ENCODE peak calls at places on chromosomes 3 and 15, in four cellular contexts. One of them, this sample, is unnamed.

GRCh38 chr3:112633757-112634156 is 7.2 kb downstream of the CCDC80 start:
- DNase-seq in adrenal gland: no peak
- DNase-seq in PC-3: peak
- DNase-seq in endothelial cell: no peak
- DNase-seq in this sample: no peak

GRCh38 chr3:158565076-158565475 is 5.9 kb upstream of the MLF1 start:
- DNase-seq in PC-3: no peak
- DNase-seq in adrenal gland: no peak
- DNase-seq in endothelial cell: no peak
- DNase-seq in this sample: no peak

GRCh38 chr15:70100495-70101331 is 3.0 kb upstream of the TLE3 start:
- DNase-seq in adrenal gland: peak
- DNase-seq in PC-3: peak
- DNase-seq in endothelial cell: peak
- DNase-seq in this sample: peak

GRCh38 chr3:24088782-24089181 is 143.7 kb downstream of the NR1D2 start:
- DNase-seq in endothelial cell: no peak
- DNase-seq in adrenal gland: no peak
- DNase-seq in PC-3: peak
- DNase-seq in this sample: no peak

GRCh38 chr3:153348457-153349137 is 186.6 kb downstream of the RAP2B start:
- DNase-seq in endothelial cell: no peak
- DNase-seq in PC-3: peak
- DNase-seq in adrenal gland: no peak
- DNase-seq in this sample: no peak

GRCh38 chr15:59255647-59256380 is 49.2 kb downstream of the LDHAL6B start:
- DNase-seq in PC-3: peak
- DNase-seq in endothelial cell: no peak
- DNase-seq in adrenal gland: no peak
- DNase-seq in this sample: peak

GRCh38 chr3:33096103-33096868 is 660 bp downstream of the GLB1 start:
- DNase-seq in PC-3: peak
- DNase-seq in adrenal gland: peak
- DNase-seq in endothelial cell: peak
- DNase-seq in this sample: peak

GRCh38 chr3:88195951-88196434 is 46.2 kb downstream of the C3orf38 start:
- DNase-seq in PC-3: no peak
- DNase-seq in endothelial cell: no peak
- DNase-seq in adrenal gland: no peak
- DNase-seq in this sample: peak

GRCh38 chr15:60006203-60006782 is 2.2 kb downstream of the FOXB1 start:
- DNase-seq in PC-3: peak
- DNase-seq in adrenal gland: no peak
- DNase-seq in endothelial cell: peak
- DNase-seq in this sample: peak

GRCh38 chr3:187264051-187264450 is 27.5 kb downstream of the MASP1 start:
- DNase-seq in adrenal gland: no peak
- DNase-seq in endothelial cell: no peak
- DNase-seq in PC-3: peak
- DNase-seq in this sample: no peak

GRCh38 chr3:95609411-95609810 is 1205.0 kb upstream of the EPHA6 start:
- DNase-seq in adrenal gland: no peak
- DNase-seq in endothelial cell: no peak
- DNase-seq in PC-3: no peak
- DNase-seq in this sample: no peak

GRCh38 chr3:165513715-165514711 is 317.8 kb upstream of the SLITRK3 start:
- DNase-seq in PC-3: no peak
- DNase-seq in endothelial cell: no peak
- DNase-seq in adrenal gland: no peak
- DNase-seq in this sample: no peak

GRCh38 chr3:133130168-133130567 is 92.0 kb downstream of the TMEM108 start:
- DNase-seq in endothelial cell: no peak
- DNase-seq in adrenal gland: peak
- DNase-seq in PC-3: no peak
- DNase-seq in this sample: no peak

GRCh38 chr15:69848551-69849231 is 249.0 kb downstream of the TLE3 start:
- DNase-seq in endothelial cell: no peak
- DNase-seq in adrenal gland: no peak
- DNase-seq in PC-3: peak
- DNase-seq in this sample: no peak

GRCh38 chr15:31435891-31436628 is 109.4 kb downstream of the KLF13 start:
- DNase-seq in PC-3: peak
- DNase-seq in adrenal gland: no peak
- DNase-seq in endothelial cell: no peak
- DNase-seq in this sample: peak

GRCh38 chr3:183310936-183311335 is 57.9 kb downstream of the B3GNT5 start:
- DNase-seq in endothelial cell: no peak
- DNase-seq in PC-3: no peak
- DNase-seq in adrenal gland: no peak
- DNase-seq in this sample: no peak

GRCh38 chr15:75231836-75232235 is 26.3 kb upstream of the GOLGA6C start:
- DNase-seq in endothelial cell: no peak
- DNase-seq in PC-3: no peak
- DNase-seq in adrenal gland: peak
- DNase-seq in this sample: no peak

GRCh38 chr3:114746502-114746901 is 400.6 kb downstream of the ZBTB20 start:
- DNase-seq in PC-3: no peak
- DNase-seq in adrenal gland: no peak
- DNase-seq in endothelial cell: no peak
- DNase-seq in this sample: no peak

GRCh38 chr3:126541628-126542339 is 16.9 kb downstream of the C3orf22 start:
- DNase-seq in PC-3: no peak
- DNase-seq in adrenal gland: peak
- DNase-seq in endothelial cell: no peak
- DNase-seq in this sample: no peak

GRCh38 chr3:135927170-135927569 is 38.4 kb upstream of the PPP2R3A start:
- DNase-seq in endothelial cell: no peak
- DNase-seq in PC-3: peak
- DNase-seq in adrenal gland: no peak
- DNase-seq in this sample: no peak

GRCh38 chr3:83559082-83559481 is 1399.7 kb upstream of the CADM2 start:
- DNase-seq in adrenal gland: no peak
- DNase-seq in PC-3: no peak
- DNase-seq in endothelial cell: no peak
- DNase-seq in this sample: no peak

GRCh38 chr3:187198490-187198889 is 1.2 kb downstream of the RTP1 start:
- DNase-seq in PC-3: no peak
- DNase-seq in adrenal gland: no peak
- DNase-seq in endothelial cell: no peak
- DNase-seq in this sample: no peak

GRCh38 chr3:24494616-24495333 is at the start of gene THRB:
- DNase-seq in PC-3: peak
- DNase-seq in adrenal gland: peak
- DNase-seq in endothelial cell: peak
- DNase-seq in this sample: peak

GRCh38 chr3:46710229-46710628 is 7.4 kb downstream of the PRSS50 start:
- DNase-seq in adrenal gland: no peak
- DNase-seq in endothelial cell: no peak
- DNase-seq in PC-3: no peak
- DNase-seq in this sample: no peak

GRCh38 chr3:121431717-121432517 is 113.9 kb downstream of the POLQ start:
- DNase-seq in adrenal gland: no peak
- DNase-seq in PC-3: peak
- DNase-seq in endothelial cell: no peak
- DNase-seq in this sample: peak

GRCh38 chr15:69232144-69232543 is 66.6 kb upstream of the PAQR5 start:
- DNase-seq in adrenal gland: no peak
- DNase-seq in endothelial cell: no peak
- DNase-seq in PC-3: peak
- DNase-seq in this sample: no peak

GRCh38 chr3:58577269-58577821 is at the start of gene FAM107A:
- DNase-seq in PC-3: peak
- DNase-seq in adrenal gland: peak
- DNase-seq in endothelial cell: peak
- DNase-seq in this sample: no peak

GRCh38 chr3:151838574-151839312 is 24.8 kb downstream of the AADAC start:
- DNase-seq in adrenal gland: peak
- DNase-seq in PC-3: peak
- DNase-seq in endothelial cell: peak
- DNase-seq in this sample: peak

GRCh38 chr3:60178931-60179653 is 1072.2 kb downstream of the FHIT start:
- DNase-seq in PC-3: no peak
- DNase-seq in adrenal gland: no peak
- DNase-seq in endothelial cell: no peak
- DNase-seq in this sample: no peak

GRCh38 chr3:24263069-24263668 is 231.5 kb downstream of the THRB start:
- DNase-seq in PC-3: no peak
- DNase-seq in adrenal gland: no peak
- DNase-seq in endothelial cell: no peak
- DNase-seq in this sample: no peak

GRCh38 chr3:80767599-80767998 is 993.8 kb downstream of the GBE1 start:
- DNase-seq in adrenal gland: no peak
- DNase-seq in endothelial cell: no peak
- DNase-seq in PC-3: peak
- DNase-seq in this sample: no peak

GRCh38 chr3:129320825-129321487 is 42.3 kb downstream of the HMCES start:
- DNase-seq in endothelial cell: no peak
- DNase-seq in PC-3: no peak
- DNase-seq in adrenal gland: no peak
- DNase-seq in this sample: no peak

GRCh38 chr3:1251282-1252060 is 158.6 kb downstream of the CNTN6 start:
- DNase-seq in PC-3: no peak
- DNase-seq in adrenal gland: peak
- DNase-seq in endothelial cell: no peak
- DNase-seq in this sample: no peak
- TF ChIP-seq CTCF in PC-3: no peak
- TF ChIP-seq CTCF in adrenal gland: peak
- TF ChIP-seq CTCF in endothelial cell: no peak
- TF ChIP-seq CTCF in this sample: no peak

GRCh38 chr3:184807549-184807948 is 4.4 kb upstream of the VPS8 start:
- DNase-seq in endothelial cell: no peak
- DNase-seq in adrenal gland: no peak
- DNase-seq in PC-3: peak
- DNase-seq in this sample: no peak

GRCh38 chr3:184811034-184811433 is 932 bp upstream of the VPS8 start:
- DNase-seq in endothelial cell: no peak
- DNase-seq in adrenal gland: no peak
- DNase-seq in PC-3: no peak
- DNase-seq in this sample: peak

GRCh38 chr3:184806567-184807271 is 5.2 kb upstream of the VPS8 start:
- DNase-seq in adrenal gland: no peak
- DNase-seq in PC-3: peak
- DNase-seq in endothelial cell: no peak
- DNase-seq in this sample: no peak

GRCh38 chr3:184805351-184806038 is 6.5 kb upstream of the VPS8 start:
- DNase-seq in endothelial cell: no peak
- DNase-seq in adrenal gland: no peak
- DNase-seq in PC-3: no peak
- DNase-seq in this sample: no peak

GRCh38 chr3:184808021-184808420 is 3.9 kb upstream of the VPS8 start:
- DNase-seq in PC-3: no peak
- DNase-seq in endothelial cell: no peak
- DNase-seq in adrenal gland: no peak
- DNase-seq in this sample: peak
- TF ChIP-seq CTCF in PC-3: peak
- TF ChIP-seq CTCF in endothelial cell: no peak
- TF ChIP-seq CTCF in adrenal gland: no peak
- TF ChIP-seq CTCF in this sample: peak

GRCh38 chr15:32998979-32999677 is 195.4 kb downstream of the FMN1 start:
- DNase-seq in adrenal gland: no peak
- DNase-seq in endothelial cell: no peak
- DNase-seq in PC-3: no peak
- DNase-seq in this sample: no peak

GRCh38 chr15:32991544-32992192 is 202.8 kb downstream of the FMN1 start:
- DNase-seq in adrenal gland: no peak
- DNase-seq in endothelial cell: no peak
- DNase-seq in PC-3: no peak
- DNase-seq in this sample: no peak

GRCh38 chr15:32993285-32993684 is 201.2 kb downstream of the FMN1 start:
- DNase-seq in adrenal gland: no peak
- DNase-seq in PC-3: peak
- DNase-seq in endothelial cell: no peak
- DNase-seq in this sample: no peak

GRCh38 chr15:32998182-32998581 is 196.3 kb downstream of the FMN1 start:
- DNase-seq in PC-3: no peak
- DNase-seq in endothelial cell: no peak
- DNase-seq in adrenal gland: no peak
- DNase-seq in this sample: no peak

DNA sequence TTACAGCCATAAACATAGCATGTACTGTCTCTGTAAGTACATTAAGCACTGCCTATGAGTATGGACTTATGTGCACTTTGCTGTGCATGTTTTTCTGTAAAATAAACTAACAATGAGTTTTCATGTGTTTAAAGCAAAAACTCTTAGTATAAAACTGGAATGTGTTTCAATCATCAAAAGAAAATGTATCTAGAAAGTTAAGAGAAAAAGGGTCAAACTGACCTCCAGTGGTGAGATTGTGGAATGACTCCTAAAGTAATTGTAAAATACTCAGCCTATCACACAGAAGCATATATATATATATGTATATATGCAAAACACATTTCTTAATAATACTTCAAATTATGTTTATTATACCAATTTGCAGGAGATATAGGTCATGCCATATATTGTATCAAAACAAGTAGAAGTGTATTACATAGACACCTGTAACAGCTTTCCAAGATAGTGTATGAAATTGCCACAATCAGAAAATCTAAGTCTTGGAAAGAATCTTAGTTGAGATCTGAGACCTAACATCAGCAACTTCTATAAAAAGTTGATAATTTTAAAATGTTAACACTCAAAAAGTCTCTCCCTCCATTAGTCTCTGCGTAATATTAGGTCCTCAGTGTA is 199.6 kb downstream of the FMN1 start:
- DNase-seq in adrenal gland: no peak
- DNase-seq in endothelial cell: no peak
- DNase-seq in PC-3: peak
- DNase-seq in this sample: no peak
- TF ChIP-seq CTCF in adrenal gland: peak
- TF ChIP-seq CTCF in endothelial cell: peak
- TF ChIP-seq CTCF in PC-3: peak
- TF ChIP-seq CTCF in this sample: peak

DNA sequence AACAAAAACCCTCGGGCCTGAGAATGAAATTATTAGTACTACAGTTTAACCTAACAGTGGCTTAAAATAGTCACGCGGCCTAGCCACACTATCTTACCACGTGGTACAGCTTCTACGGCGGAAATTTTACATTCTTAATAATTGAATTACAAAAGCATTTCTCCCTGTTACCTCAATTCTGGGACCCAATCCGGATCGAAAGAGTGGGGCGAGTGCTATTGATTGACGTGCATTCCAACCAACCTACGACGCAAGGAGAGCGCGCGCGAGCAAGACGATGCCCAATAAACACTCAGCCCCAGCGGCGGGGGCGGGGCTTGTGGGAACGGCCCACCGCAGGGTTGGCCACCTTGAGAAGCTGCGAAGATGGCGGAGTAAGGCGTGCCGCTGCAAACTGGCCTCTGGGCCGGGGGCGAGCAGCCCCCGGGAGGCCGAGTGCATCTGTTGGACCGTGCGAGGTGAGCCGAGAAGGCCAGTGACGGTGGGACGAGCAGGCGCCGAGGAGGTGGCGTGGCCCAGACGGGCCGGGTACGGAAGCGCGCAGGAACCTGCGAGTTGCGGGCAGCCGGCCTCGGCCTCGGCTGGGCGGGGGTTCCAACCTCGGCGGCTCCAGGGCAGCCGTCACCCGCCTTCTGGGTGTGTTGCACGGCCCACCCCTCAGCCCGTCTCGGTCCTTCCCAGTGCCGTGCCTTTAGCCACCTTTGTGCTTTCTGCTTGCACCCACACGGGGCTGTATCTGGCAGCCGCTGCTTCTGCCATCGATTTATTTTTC is 48.6 kb downstream of the OIP5 start:
- DNase-seq in PC-3: peak
- DNase-seq in adrenal gland: peak
- DNase-seq in endothelial cell: peak
- DNase-seq in this sample: peak
- TF ChIP-seq CTCF in PC-3: no peak
- TF ChIP-seq CTCF in adrenal gland: no peak
- TF ChIP-seq CTCF in endothelial cell: no peak
- TF ChIP-seq CTCF in this sample: no peak

This sample was measured in activated CD8-positive, alpha-beta T cell treated with anti-CD3 and anti-CD28 coated beads for 36 hours.